ENCODE peak calls at places on chromosome 1, in ten cellular contexts. T is NCI-H1092; Q is neural progenitor cell; P is activated CD4-positive, alpha-beta T cell treated with anti-CD3 and anti-CD28 coated beads for 48 hours; K is lower lobe of right lung; I is activated naive CD4-positive, alpha-beta T cell treated with anti-CD3 and anti-CD28 coated beads, Interleukin-2, amount 50 U/mL, for 72 hours; V is memory B cell; O is T-cell; J is right cardiac atrium; E is aorta. H is an unnamed sample.

GRCh38 chr1:230820568-230820967 is 47.8 kb downstream of the C1orf198 start:
- DNase-seq in T (no peak), Q (no peak), J (no peak), P (no peak), E (no peak), K (no peak), V (peak; percentile 3), I (no peak), O (no peak), H (no peak)

GRCh38 chr1:50959303-50959912 is 659 bp downstream of the FAF1 start:
- DNase-seq in V (no peak), P (no peak), K (no peak), T (no peak), E (no peak), Q (no peak), J (peak; percentile 59), O (peak; percentile 17), I (no peak), H (no peak)

GRCh38 chr1:192803501-192803900 is 5.3 kb upstream of the RGS2 start:
- DNase-seq in T (no peak), O (no peak), Q (no peak), I (no peak), V (no peak), K (no peak), P (no peak), E (no peak), J (no peak), H (no peak)

GRCh38 chr1:71083271-71083670 is 2.4 kb upstream of the ZRANB2 start:
- DNase-seq in K (no peak), Q (no peak), J (no peak), T (no peak), O (no peak), E (no peak), I (no peak), P (no peak), V (no peak), H (no peak)

GRCh38 chr1:56435434-56436337 is 143.7 kb downstream of the PLPP3 start:
- DNase-seq in Q (peak; percentile 90), I (no peak), J (peak; percentile 56), P (no peak), V (no peak), O (no peak), K (no peak), T (no peak), E (no peak), H (no peak)

GRCh38 chr1:177442580-177442979 is 271.8 kb downstream of the BRINP2 start:
- DNase-seq in T (no peak), J (no peak), E (no peak), K (no peak), O (no peak), Q (no peak), P (no peak), I (no peak), V (no peak), H (no peak)

GRCh38 chr1:54120698-54121481 is 31.9 kb downstream of the CDCP2 start:
- DNase-seq in I (peak; percentile 41), V (no peak), Q (no peak), K (no peak), T (no peak), J (no peak), E (no peak), O (no peak), P (no peak), H (no peak)

GRCh38 chr1:105664495-105664894 is 1392.0 kb upstream of the PRMT6 start:
- DNase-seq in P (no peak), Q (no peak), I (no peak), T (no peak), K (no peak), O (no peak), E (no peak), J (no peak), V (no peak), H (no peak)

GRCh38 chr1:228085287-228085926 is 2.9 kb downstream of the ARF1 start:
- DNase-seq in T (no peak), O (no peak), J (peak; percentile 55), E (peak; percentile 49), Q (peak; percentile 49), K (peak; percentile 49), I (no peak), P (no peak), V (no peak), H (no peak)

GRCh38 chr1:40745180-40745579 is 38.4 kb upstream of the KCNQ4 start:
- DNase-seq in K (no peak), I (no peak), P (no peak), T (no peak), V (no peak), Q (no peak), E (no peak), O (no peak), J (no peak), H (no peak)

GRCh38 chr1:100188617-100189016 is 10.6 kb upstream of the LRRC39 start:
- DNase-seq in I (no peak), T (peak; percentile 55), O (no peak), E (no peak), Q (no peak), K (no peak), P (no peak), J (no peak), V (no peak), H (no peak)

GRCh38 chr1:28417441-28418277 is 48.1 kb downstream of the PHACTR4 start:
- DNase-seq in P (no peak), K (no peak), T (no peak), O (no peak), E (no peak), V (no peak), I (no peak), J (no peak), Q (no peak), H (peak; percentile 22)

GRCh38 chr1:56148466-56149193 is 430.7 kb downstream of the PLPP3 start:
- DNase-seq in K (no peak), E (no peak), P (no peak), I (no peak), J (no peak), T (no peak), O (no peak), V (no peak), Q (no peak), H (no peak)

GRCh38 chr1:16907870-16908758 is 12.3 kb downstream of the RNU1-2 start:
- DNase-seq in E (no peak), I (no peak), O (no peak), T (no peak), V (no peak), Q (no peak), P (no peak), K (no peak), J (peak; percentile 45), H (no peak)

GRCh38 chr1:209688746-209689234 is 13.6 kb downstream of the G0S2 start:
- DNase-seq in J (no peak), I (no peak), E (no peak), Q (no peak), K (no peak), T (no peak), P (no peak), V (no peak), O (no peak), H (no peak)

GRCh38 chr1:210557426-210558077 is 228.8 kb downstream of the HHAT start:
- DNase-seq in J (no peak), K (no peak), P (no peak), E (no peak), Q (no peak), T (no peak), V (no peak), I (no peak), O (no peak), H (peak; percentile 44)

GRCh38 chr1:51410568-51411460 is 80.5 kb upstream of the TTC39A start:
- DNase-seq in E (no peak), V (no peak), K (no peak), I (no peak), O (no peak), Q (peak; percentile 9), P (no peak), T (no peak), J (no peak), H (no peak)

GRCh38 chr1:5755552-5756125 is 236.6 kb downstream of the NPHP4 start:
- DNase-seq in Q (no peak), T (no peak), O (no peak), I (peak; percentile 30), K (peak; percentile 29), E (no peak), V (no peak), J (no peak), P (no peak), H (no peak)

GRCh38 chr1:201628490-201628889 is 89.6 kb downstream of the NAV1 start:
- DNase-seq in Q (peak; percentile 72), O (no peak), I (no peak), J (peak; percentile 79), K (no peak), E (no peak), V (no peak), P (no peak), T (peak; percentile 87), H (no peak)

GRCh38 chr1:173202430-173203145 is 4.5 kb downstream of the TNFSF4 start:
- DNase-seq in T (no peak), E (no peak), J (no peak), Q (peak; percentile 70), I (no peak), O (no peak), V (no peak), K (no peak), P (peak; percentile 8), H (peak; percentile 37)

GRCh38 chr1:245153645-245154428 is 948 bp upstream of the KIF26B start:
- DNase-seq in V (peak; percentile 36), Q (peak; percentile 44), E (peak; percentile 80), I (no peak), O (no peak), T (peak; percentile 29), J (no peak), K (peak; percentile 51), P (peak; percentile 8), H (no peak)

GRCh38 chr1:85495556-85495955 is 30.6 kb upstream of the DDAH1 start:
- DNase-seq in T (no peak), I (no peak), Q (no peak), J (no peak), P (no peak), O (no peak), E (no peak), V (no peak), K (peak; percentile 65), H (no peak)

GRCh38 chr1:65027699-65028358 is 61.5 kb upstream of the JAK1 start:
- DNase-seq in K (peak; percentile 73), E (no peak), O (no peak), V (no peak), T (no peak), J (peak; percentile 86), Q (no peak), P (no peak), I (no peak), H (no peak)

GRCh38 chr1:97006044-97006676 is 284.6 kb downstream of the PTBP2 start:
- DNase-seq in K (no peak), O (no peak), T (no peak), I (no peak), Q (no peak), V (no peak), E (no peak), J (peak; percentile 76), P (no peak), H (no peak)

GRCh38 chr1:58607391-58607790 is 30.3 kb upstream of the TACSTD2 start:
- DNase-seq in I (no peak), Q (no peak), P (no peak), E (no peak), J (no peak), T (no peak), O (no peak), V (no peak), K (no peak), H (no peak)

H was measured in HL-60.